ENCODE peak calls at places on chromosome 16, in six cellular contexts. D is IMR-90, N is A673, U is fibroblast of pulmonary artery, A is fibroblast of lung, L is cardiac fibroblast. V is an unnamed sample.

GRCh38 chr16:84228321-84228838 is 11.4 kb downstream of the KCNG4 start:
- DNase-seq in D (peak; percentile 89), N (no peak), U (peak; percentile 91), A (peak; percentile 89), L (peak; percentile 92), V (peak; percentile 77)

GRCh38 chr16:50856991-50857390 is 115.1 kb downstream of the CYLD start:
- DNase-seq in D (no peak), N (no peak), U (no peak), A (no peak), L (no peak), V (no peak)

GRCh38 chr16:54125751-54126655 is 160.6 kb downstream of the IRX3 start:
- DNase-seq in D (no peak), N (no peak), U (no peak), A (no peak), L (no peak), V (no peak)

GRCh38 chr16:86714166-86714565 is 135.8 kb downstream of the FOXL1 start:
- DNase-seq in D (peak; percentile 37), N (peak; percentile 11), U (peak; percentile 33), A (no peak), L (peak; percentile 53), V (peak; percentile 25)

GRCh38 chr16:12557808-12558207 is 245.9 kb downstream of the CPPED1 start:
- DNase-seq in D (no peak), N (no peak), U (no peak), A (no peak), L (no peak), V (no peak)

GRCh38 chr16:71230122-71230845 is at the start of gene HYDIN:
- DNase-seq in D (peak; percentile 30), N (peak; percentile 78), U (peak; percentile 44), A (peak; percentile 61), L (peak; percentile 33), V (peak; percentile 64)

GRCh38 chr16:70437017-70437581 is 1.8 kb downstream of the ST3GAL2 start:
- DNase-seq in D (peak; percentile 94), N (peak; percentile 75), U (peak; percentile 95), A (peak; percentile 93), L (peak; percentile 66), V (no peak)

GRCh38 chr16:2237552-2238395 is 1.5 kb downstream of the DNASE1L2 start:
- DNase-seq in D (no peak), N (no peak), U (no peak), A (no peak), L (no peak), V (no peak)

GRCh38 chr16:70713342-70713741 is 27.5 kb upstream of the MTSS2 start:
- DNase-seq in D (no peak), N (no peak), U (no peak), A (no peak), L (peak; percentile 61), V (no peak)

GRCh38 chr16:55875273-55875672 is at the start of gene CES5A:
- DNase-seq in D (no peak), N (peak; percentile 14), U (no peak), A (no peak), L (no peak), V (no peak)

GRCh38 chr16:8828541-8829165 is 31.0 kb downstream of the PMM2 start:
- DNase-seq in D (no peak), N (no peak), U (peak; percentile 49), A (peak; percentile 27), L (peak; percentile 54), V (no peak)

GRCh38 chr16:70691223-70692129 is 5.6 kb upstream of the MTSS2 start:
- DNase-seq in D (peak; percentile 97), N (peak; percentile 80), U (peak; percentile 88), A (peak; percentile 97), L (peak; percentile 93), V (no peak)

GRCh38 chr16:593406-593805 is 3.5 kb downstream of the RAB40C start:
- DNase-seq in D (no peak), N (no peak), U (no peak), A (no peak), L (no peak), V (peak; percentile 77)

GRCh38 chr16:77897038-77897437 is 108.7 kb downstream of the VAT1L start:
- DNase-seq in D (peak; percentile 54), N (no peak), U (peak; percentile 29), A (peak; percentile 20), L (no peak), V (no peak)

GRCh38 chr16:70430667-70431536 is 8.0 kb downstream of the ST3GAL2 start:
- DNase-seq in D (peak; percentile 24), N (peak; percentile 65), U (no peak), A (no peak), L (no peak), V (peak; percentile 12)

DNA sequence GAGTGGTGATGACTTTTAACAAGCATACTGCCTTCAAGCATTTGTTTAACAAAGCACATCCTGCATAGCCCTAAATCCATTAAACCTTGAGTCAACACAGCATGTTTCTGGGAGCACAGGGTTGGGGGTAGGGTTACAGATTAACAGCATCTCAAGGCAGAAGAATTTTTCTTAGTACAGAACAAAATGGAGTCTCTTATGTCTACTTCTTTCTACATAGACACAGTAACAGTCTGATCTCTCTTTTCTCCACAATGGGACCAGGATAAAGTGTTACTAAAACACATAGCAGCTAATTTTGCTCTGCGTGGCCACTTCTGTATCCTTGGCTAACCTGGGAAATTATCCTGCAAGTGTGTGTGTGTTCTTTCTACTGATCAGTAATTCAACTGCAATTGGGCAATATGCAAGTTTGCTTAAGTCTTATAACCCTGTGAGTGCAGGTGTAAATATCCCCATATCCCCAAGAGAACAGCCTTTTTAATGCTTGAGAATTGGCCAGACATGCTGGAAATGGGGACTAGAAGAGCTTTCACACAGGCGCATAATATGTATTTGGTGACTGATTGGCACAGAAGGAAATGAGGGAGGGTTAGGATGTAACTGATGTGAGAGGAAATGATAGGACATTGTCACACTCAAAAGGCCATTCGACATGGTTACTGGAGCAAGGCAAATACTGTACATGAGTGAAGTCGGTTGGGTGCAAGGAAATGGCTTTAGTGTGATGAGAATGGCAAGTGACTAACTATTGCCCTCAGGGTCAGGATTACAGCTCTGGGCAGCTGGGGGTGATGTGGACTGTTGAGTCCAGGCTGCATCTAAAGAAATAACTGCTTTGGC is 10.8 kb upstream of the ANKS4B start:
- DNase-seq in D (no peak), N (no peak), U (no peak), A (no peak), L (no peak), V (no peak)
- H3K4me3 ChIP-seq in D (no peak overlapping the region), N (no peak overlapping the region), U (no peak overlapping the region), A (no peak overlapping the region), L (no peak overlapping the region), V (no peak overlapping the region)

DNA sequence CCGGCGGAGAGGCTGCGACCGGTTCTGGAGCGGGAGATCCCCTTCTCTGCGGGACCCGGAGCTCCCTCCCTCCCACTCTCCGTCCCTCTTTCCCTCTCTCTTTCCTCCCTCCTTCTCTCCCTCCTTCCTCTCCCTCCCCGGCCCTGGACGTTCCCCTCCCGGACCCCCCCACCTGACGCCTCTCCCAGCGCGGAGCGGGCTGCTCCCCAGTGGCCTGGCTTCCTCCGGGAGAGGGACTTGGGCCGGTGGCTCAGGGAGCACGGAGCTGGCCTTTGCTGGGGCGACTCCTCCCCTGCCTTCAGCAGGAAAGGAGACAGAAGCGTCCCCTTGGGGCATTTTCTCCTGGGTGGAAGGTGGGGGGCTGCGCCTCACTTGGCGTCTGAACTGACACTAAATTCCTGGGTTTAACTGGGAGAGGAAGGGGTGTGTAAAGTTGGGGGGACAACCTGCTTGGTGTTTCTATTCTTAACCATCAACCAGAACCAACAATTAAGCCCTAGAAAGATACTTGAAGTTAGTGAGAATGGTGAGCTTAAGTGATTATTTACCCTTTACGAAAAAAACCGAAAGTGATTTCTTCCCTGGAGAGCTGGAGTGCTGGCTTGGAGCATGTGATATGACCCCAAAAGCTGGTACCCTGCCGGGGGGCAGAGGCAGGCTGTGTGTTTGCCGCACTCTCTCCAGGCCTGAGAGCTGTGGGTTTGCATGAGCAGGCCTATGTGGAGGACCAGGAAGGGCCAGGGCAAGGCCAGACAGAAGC is 775 bp downstream of the SPIRE2 start:
- DNase-seq in D (no peak), N (no peak), U (no peak), A (no peak), L (no peak), V (no peak)
- H3K4me3 ChIP-seq in D (peak overlapping the region; percentile 47), N (peak overlapping the region; percentile 62), U (peak overlapping the region; percentile 49), A (peak overlapping the region; percentile 31), L (peak overlapping the region; percentile 56), V (peak overlapping the region; percentile 68)

GRCh38 chr16:66121466-66121865 is 245.0 kb upstream of the CDH5 start:
- DNase-seq in D (peak; percentile 13), N (no peak), U (no peak), A (no peak), L (no peak), V (no peak)
- H3K4me3 ChIP-seq in D (no peak overlapping the region), N (no peak overlapping the region), U (no peak overlapping the region), A (no peak overlapping the region), L (no peak overlapping the region), V (no peak overlapping the region)

DNA sequence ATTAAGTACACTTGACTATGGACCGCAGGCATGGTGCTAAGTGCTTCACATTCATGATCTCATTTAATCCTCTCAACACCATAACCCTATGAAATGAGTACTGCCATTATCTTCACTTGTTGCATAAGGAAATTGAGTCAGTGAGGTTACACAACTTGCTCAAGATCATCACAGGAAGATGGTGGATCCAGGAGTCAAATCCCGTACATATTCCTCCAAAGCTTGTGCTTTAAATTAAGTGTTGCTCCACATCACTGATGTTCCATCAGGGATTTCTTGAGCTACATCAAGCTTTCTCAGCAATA is 341.8 kb upstream of the DYNLRB2 start:
- DNase-seq in D (peak; percentile 25), N (no peak), U (peak; percentile 44), A (no peak), L (peak; percentile 57), V (no peak)
- H3K4me3 ChIP-seq in D (no peak overlapping the region), N (no peak overlapping the region), U (no peak overlapping the region), A (no peak overlapping the region), L (no peak overlapping the region), V (no peak overlapping the region)

V was measured in PC-3.